ENCODE peak calls at places on chromosomes 7 and 10, in six cellular contexts. One of them, this sample, is unnamed.

GRCh38 chr10:103852189-103852711 is 3.1 kb downstream of the SH3PXD2A start:
- DNase-seq in lower leg skin: no peak
- DNase-seq in cerebellum: no peak
- DNase-seq in progenitor cell of endocrine pancreas: no peak
- DNase-seq in activated T-cell treated with anti-CD3 and anti-CD28 coated beads for 1 hour: no peak
- DNase-seq in memory B cell: no peak
- DNase-seq in this sample: no peak

GRCh38 chr7:74452748-74453320 is 872 bp upstream of the GTF2IRD1 start:
- DNase-seq in lower leg skin: no peak
- DNase-seq in progenitor cell of endocrine pancreas: no peak
- DNase-seq in cerebellum: no peak
- DNase-seq in memory B cell: no peak
- DNase-seq in activated T-cell treated with anti-CD3 and anti-CD28 coated beads for 1 hour: no peak
- DNase-seq in this sample: no peak

GRCh38 chr7:100003711-100004661 is 11.4 kb upstream of the ZKSCAN1 start:
- DNase-seq in progenitor cell of endocrine pancreas: peak
- DNase-seq in cerebellum: no peak
- DNase-seq in activated T-cell treated with anti-CD3 and anti-CD28 coated beads for 1 hour: no peak
- DNase-seq in memory B cell: no peak
- DNase-seq in lower leg skin: no peak
- DNase-seq in this sample: no peak

GRCh38 chr7:8190121-8190895 is 71.7 kb downstream of the ICA1 start:
- DNase-seq in memory B cell: peak
- DNase-seq in activated T-cell treated with anti-CD3 and anti-CD28 coated beads for 1 hour: peak
- DNase-seq in progenitor cell of endocrine pancreas: no peak
- DNase-seq in cerebellum: peak
- DNase-seq in lower leg skin: peak
- DNase-seq in this sample: peak

GRCh38 chr7:65475734-65476319 is 102.2 kb downstream of the ZNF92 start:
- DNase-seq in cerebellum: no peak
- DNase-seq in memory B cell: peak
- DNase-seq in activated T-cell treated with anti-CD3 and anti-CD28 coated beads for 1 hour: peak
- DNase-seq in lower leg skin: no peak
- DNase-seq in progenitor cell of endocrine pancreas: no peak
- DNase-seq in this sample: no peak

GRCh38 chr7:74453321-74454011 is at the start of gene GTF2IRD1:
- DNase-seq in memory B cell: peak
- DNase-seq in activated T-cell treated with anti-CD3 and anti-CD28 coated beads for 1 hour: peak
- DNase-seq in progenitor cell of endocrine pancreas: peak
- DNase-seq in cerebellum: peak
- DNase-seq in lower leg skin: peak
- DNase-seq in this sample: no peak

GRCh38 chr7:12256025-12256570 is 45.0 kb downstream of the TMEM106B start:
- DNase-seq in progenitor cell of endocrine pancreas: no peak
- DNase-seq in activated T-cell treated with anti-CD3 and anti-CD28 coated beads for 1 hour: no peak
- DNase-seq in lower leg skin: no peak
- DNase-seq in cerebellum: no peak
- DNase-seq in memory B cell: no peak
- DNase-seq in this sample: no peak

GRCh38 chr7:111561659-111561908 is 708 bp downstream of the IMMP2L start:
- DNase-seq in progenitor cell of endocrine pancreas: no peak
- DNase-seq in activated T-cell treated with anti-CD3 and anti-CD28 coated beads for 1 hour: no peak
- DNase-seq in cerebellum: no peak
- DNase-seq in lower leg skin: peak
- DNase-seq in memory B cell: no peak
- DNase-seq in this sample: no peak

GRCh38 chr10:119516381-119517234 is 25.9 kb downstream of the RGS10 start:
- DNase-seq in activated T-cell treated with anti-CD3 and anti-CD28 coated beads for 1 hour: peak
- DNase-seq in cerebellum: no peak
- DNase-seq in lower leg skin: no peak
- DNase-seq in progenitor cell of endocrine pancreas: no peak
- DNase-seq in memory B cell: peak
- DNase-seq in this sample: no peak

GRCh38 chr10:59460601-59461000 is 98.3 kb upstream of the FAM13C start:
- DNase-seq in memory B cell: no peak
- DNase-seq in cerebellum: no peak
- DNase-seq in progenitor cell of endocrine pancreas: no peak
- DNase-seq in lower leg skin: no peak
- DNase-seq in activated T-cell treated with anti-CD3 and anti-CD28 coated beads for 1 hour: no peak
- DNase-seq in this sample: no peak

GRCh38 chr7:98137826-98138151 is 31.1 kb downstream of the LMTK2 start:
- DNase-seq in memory B cell: peak
- DNase-seq in cerebellum: no peak
- DNase-seq in lower leg skin: no peak
- DNase-seq in activated T-cell treated with anti-CD3 and anti-CD28 coated beads for 1 hour: no peak
- DNase-seq in progenitor cell of endocrine pancreas: no peak
- DNase-seq in this sample: no peak

GRCh38 chr7:90261441-90261840 is 16.5 kb downstream of the CFAP69 start:
- DNase-seq in cerebellum: no peak
- DNase-seq in progenitor cell of endocrine pancreas: no peak
- DNase-seq in lower leg skin: no peak
- DNase-seq in memory B cell: no peak
- DNase-seq in activated T-cell treated with anti-CD3 and anti-CD28 coated beads for 1 hour: no peak
- DNase-seq in this sample: no peak

GRCh38 chr7:90764848-90765570 is 168.9 kb downstream of the CDK14 start:
- DNase-seq in progenitor cell of endocrine pancreas: no peak
- DNase-seq in activated T-cell treated with anti-CD3 and anti-CD28 coated beads for 1 hour: no peak
- DNase-seq in cerebellum: no peak
- DNase-seq in memory B cell: no peak
- DNase-seq in lower leg skin: no peak
- DNase-seq in this sample: no peak

GRCh38 chr10:14327535-14327934 is 3.2 kb downstream of the FRMD4A start:
- DNase-seq in activated T-cell treated with anti-CD3 and anti-CD28 coated beads for 1 hour: no peak
- DNase-seq in memory B cell: no peak
- DNase-seq in progenitor cell of endocrine pancreas: no peak
- DNase-seq in lower leg skin: no peak
- DNase-seq in cerebellum: no peak
- DNase-seq in this sample: no peak

GRCh38 chr7:44757311-44757710 is 8.7 kb downstream of the ZMIZ2 start:
- DNase-seq in cerebellum: no peak
- DNase-seq in memory B cell: no peak
- DNase-seq in progenitor cell of endocrine pancreas: no peak
- DNase-seq in activated T-cell treated with anti-CD3 and anti-CD28 coated beads for 1 hour: no peak
- DNase-seq in lower leg skin: no peak
- DNase-seq in this sample: no peak

GRCh38 chr10:609868-610545 is 79.5 kb downstream of the DIP2C start:
- DNase-seq in lower leg skin: no peak
- DNase-seq in memory B cell: no peak
- DNase-seq in cerebellum: no peak
- DNase-seq in progenitor cell of endocrine pancreas: no peak
- DNase-seq in activated T-cell treated with anti-CD3 and anti-CD28 coated beads for 1 hour: no peak
- DNase-seq in this sample: no peak

GRCh38 chr10:75430000-75430763 is 1.2 kb upstream of the LRMDA start:
- DNase-seq in progenitor cell of endocrine pancreas: no peak
- DNase-seq in activated T-cell treated with anti-CD3 and anti-CD28 coated beads for 1 hour: no peak
- DNase-seq in memory B cell: no peak
- DNase-seq in lower leg skin: no peak
- DNase-seq in cerebellum: no peak
- DNase-seq in this sample: no peak

GRCh38 chr10:64863836-64864235 is 1342.6 kb downstream of the REEP3 start:
- DNase-seq in progenitor cell of endocrine pancreas: no peak
- DNase-seq in cerebellum: no peak
- DNase-seq in memory B cell: no peak
- DNase-seq in lower leg skin: no peak
- DNase-seq in activated T-cell treated with anti-CD3 and anti-CD28 coated beads for 1 hour: no peak
- DNase-seq in this sample: no peak

GRCh38 chr10:132273966-132274365 is 33.8 kb downstream of the STK32C start:
- DNase-seq in memory B cell: no peak
- DNase-seq in activated T-cell treated with anti-CD3 and anti-CD28 coated beads for 1 hour: no peak
- DNase-seq in progenitor cell of endocrine pancreas: no peak
- DNase-seq in lower leg skin: no peak
- DNase-seq in cerebellum: no peak
- DNase-seq in this sample: no peak

GRCh38 chr10:88181902-88182671 is 318.7 kb downstream of the PTEN start:
- DNase-seq in memory B cell: no peak
- DNase-seq in activated T-cell treated with anti-CD3 and anti-CD28 coated beads for 1 hour: no peak
- DNase-seq in cerebellum: no peak
- DNase-seq in progenitor cell of endocrine pancreas: no peak
- DNase-seq in lower leg skin: no peak
- DNase-seq in this sample: no peak

GRCh38 chr10:122847782-122848604 is 2.3 kb upstream of the CUZD1 start:
- DNase-seq in activated T-cell treated with anti-CD3 and anti-CD28 coated beads for 1 hour: no peak
- DNase-seq in memory B cell: no peak
- DNase-seq in cerebellum: no peak
- DNase-seq in progenitor cell of endocrine pancreas: no peak
- DNase-seq in lower leg skin: no peak
- DNase-seq in this sample: no peak

GRCh38 chr7:117004899-117005298 is 51.6 kb downstream of the ST7 start:
- DNase-seq in lower leg skin: no peak
- DNase-seq in activated T-cell treated with anti-CD3 and anti-CD28 coated beads for 1 hour: no peak
- DNase-seq in memory B cell: no peak
- DNase-seq in cerebellum: no peak
- DNase-seq in progenitor cell of endocrine pancreas: no peak
- DNase-seq in this sample: no peak

GRCh38 chr10:101660268-101660667 is 34.7 kb downstream of the FBXW4 start:
- DNase-seq in progenitor cell of endocrine pancreas: no peak
- DNase-seq in memory B cell: no peak
- DNase-seq in lower leg skin: no peak
- DNase-seq in cerebellum: no peak
- DNase-seq in activated T-cell treated with anti-CD3 and anti-CD28 coated beads for 1 hour: no peak
- DNase-seq in this sample: no peak

GRCh38 chr10:48606530-48607355 is 1.9 kb upstream of the ARHGAP22 start:
- DNase-seq in activated T-cell treated with anti-CD3 and anti-CD28 coated beads for 1 hour: no peak
- DNase-seq in lower leg skin: peak
- DNase-seq in memory B cell: no peak
- DNase-seq in progenitor cell of endocrine pancreas: no peak
- DNase-seq in cerebellum: no peak
- DNase-seq in this sample: peak

GRCh38 chr7:157464111-157464970 is 127.5 kb downstream of the DNAJB6 start:
- DNase-seq in activated T-cell treated with anti-CD3 and anti-CD28 coated beads for 1 hour: no peak
- DNase-seq in memory B cell: no peak
- DNase-seq in lower leg skin: no peak
- DNase-seq in cerebellum: peak
- DNase-seq in progenitor cell of endocrine pancreas: no peak
- DNase-seq in this sample: no peak

GRCh38 chr7:136698977-136699376 is 169.5 kb upstream of the CHRM2 start:
- DNase-seq in progenitor cell of endocrine pancreas: no peak
- DNase-seq in cerebellum: no peak
- DNase-seq in lower leg skin: no peak
- DNase-seq in memory B cell: no peak
- DNase-seq in activated T-cell treated with anti-CD3 and anti-CD28 coated beads for 1 hour: no peak
- DNase-seq in this sample: no peak

GRCh38 chr10:129877773-129878371 is 86.2 kb downstream of the EBF3 start:
- DNase-seq in lower leg skin: no peak
- DNase-seq in activated T-cell treated with anti-CD3 and anti-CD28 coated beads for 1 hour: peak
- DNase-seq in progenitor cell of endocrine pancreas: no peak
- DNase-seq in memory B cell: no peak
- DNase-seq in cerebellum: no peak
- DNase-seq in this sample: no peak

GRCh38 chr7:33716581-33717477 is 188.5 kb upstream of the BMPER start:
- DNase-seq in lower leg skin: no peak
- DNase-seq in cerebellum: no peak
- DNase-seq in activated T-cell treated with anti-CD3 and anti-CD28 coated beads for 1 hour: no peak
- DNase-seq in memory B cell: no peak
- DNase-seq in progenitor cell of endocrine pancreas: no peak
- DNase-seq in this sample: peak

GRCh38 chr10:86085136-86085535 is 281.5 kb downstream of the GRID1 start:
- DNase-seq in progenitor cell of endocrine pancreas: no peak
- DNase-seq in memory B cell: no peak
- DNase-seq in lower leg skin: no peak
- DNase-seq in cerebellum: no peak
- DNase-seq in activated T-cell treated with anti-CD3 and anti-CD28 coated beads for 1 hour: no peak
- DNase-seq in this sample: no peak